ENCODE peak calls at places on chromosomes 11 and 22, in eight cellular contexts. T, D, R, M, H, L, Z and I are unnamed samples.
A peak's percentile ranks its signal among the peaks of the same experiment; 100 is the strongest.

GRCh38 chr22:38871360-38872171 is 450 bp downstream of the CBX6 start:
- DNase-seq in T (no peak), D (peak; percentile 47), R (peak; percentile 65), M (peak; percentile 77), H (peak; percentile 30), L (no peak), Z (peak; percentile 42), I (peak; percentile 57)

GRCh38 chr11:128941573-128942271 is 949 bp downstream of the TP53AIP1 start:
- DNase-seq in T (no peak), D (no peak), R (no peak), M (no peak), H (no peak), L (no peak), Z (no peak), I (no peak)

GRCh38 chr11:94544582-94544831 is 786 bp downstream of the FUT4 start:
- DNase-seq in T (peak; percentile 26), D (peak; percentile 25), R (no peak), M (no peak), H (no peak), L (no peak), Z (no peak), I (peak; percentile 38)

GRCh38 chr22:46827781-46828180 is 65.3 kb downstream of the TBC1D22A start:
- DNase-seq in T (no peak), D (no peak), R (no peak), M (no peak), H (no peak), L (no peak), Z (no peak), I (no peak)

GRCh38 chr11:102603091-102603490 is 22.0 kb downstream of the MMP20 start:
- DNase-seq in T (no peak), D (no peak), R (no peak), M (no peak), H (peak; percentile 15), L (peak; percentile 76), Z (no peak), I (peak; percentile 45)

GRCh38 chr11:86153439-86153838 is 84.6 kb upstream of the PICALM start:
- DNase-seq in T (no peak), D (no peak), R (no peak), M (no peak), H (no peak), L (no peak), Z (no peak), I (no peak)

GRCh38 chr22:36386900-36387663 is 685 bp downstream of the MYH9 start:
- DNase-seq in T (peak; percentile 55), D (peak; percentile 53), R (peak; percentile 68), M (no peak), H (no peak), L (no peak), Z (peak; percentile 76), I (no peak)

GRCh38 chr11:70206226-70206785 is 3.2 kb downstream of the FADD start:
- DNase-seq in T (no peak), D (no peak), R (no peak), M (no peak), H (no peak), L (no peak), Z (no peak), I (no peak)

GRCh38 chr11:75562836-75563484 is 907 bp downstream of the SERPINH1 start:
- DNase-seq in T (peak; percentile 67), D (no peak), R (peak; percentile 91), M (no peak), H (peak; percentile 53), L (peak; percentile 72), Z (no peak), I (peak; percentile 97)

GRCh38 chr11:68025047-68025446 is 5.4 kb upstream of the NDUFS8 start:
- DNase-seq in T (no peak), D (no peak), R (no peak), M (no peak), H (no peak), L (no peak), Z (peak; percentile 67), I (no peak)

GRCh38 chr22:25780673-25781072 is 38.7 kb downstream of the MYO18B start:
- DNase-seq in T (no peak), D (no peak), R (peak; percentile 54), M (no peak), H (peak; percentile 23), L (no peak), Z (no peak), I (no peak)

GRCh38 chr11:118172356-118172755 is 4.1 kb downstream of the SCN2B start:
- DNase-seq in T (no peak), D (no peak), R (no peak), M (no peak), H (no peak), L (no peak), Z (no peak), I (no peak)

GRCh38 chr11:112837162-112837826 is 123.9 kb upstream of the NCAM1 start:
- DNase-seq in T (peak; percentile 8), D (no peak), R (peak; percentile 58), M (no peak), H (peak; percentile 42), L (no peak), Z (no peak), I (peak; percentile 49)

GRCh38 chr11:11036185-11037161 is 178.6 kb upstream of the ZBED5 start:
- DNase-seq in T (peak; percentile 46), D (no peak), R (peak; percentile 93), M (no peak), H (peak; percentile 86), L (peak; percentile 13), Z (peak; percentile 76), I (peak; percentile 91)

GRCh38 chr11:129573161-129573560 is 197.5 kb downstream of the BARX2 start:
- DNase-seq in T (no peak), D (no peak), R (no peak), M (no peak), H (no peak), L (no peak), Z (no peak), I (no peak)

GRCh38 chr11:31110825-31111224 is 258.7 kb downstream of the DCDC1 start:
- DNase-seq in T (no peak), D (no peak), R (no peak), M (no peak), H (no peak), L (no peak), Z (no peak), I (no peak)

GRCh38 chr11:79173615-79174014 is 267.2 kb downstream of the TENM4 start:
- DNase-seq in T (no peak), D (peak; percentile 40), R (peak; percentile 7), M (no peak), H (peak; percentile 28), L (peak; percentile 48), Z (no peak), I (no peak)

GRCh38 chr11:119756169-119756568 is 27.2 kb upstream of the NECTIN1 start:
- DNase-seq in T (no peak), D (no peak), R (no peak), M (no peak), H (no peak), L (no peak), Z (no peak), I (no peak)

GRCh38 chr22:26445577-26446275 is 16.7 kb downstream of the ASPHD2 start:
- DNase-seq in T (no peak), D (no peak), R (no peak), M (no peak), H (no peak), L (no peak), Z (no peak), I (no peak)

GRCh38 chr11:396511-396947 is 2.5 kb downstream of the PKP3 start:
- DNase-seq in T (no peak), D (no peak), R (peak; percentile 66), M (no peak), H (no peak), L (no peak), Z (no peak), I (peak; percentile 47)